ENCODE peak calls at places on chromosomes 2 and 18, in seven cellular contexts. M is OCI-LY7, P is HL-60, J is IMR-90, C is A549, Y is esophagus muscularis mucosa, Q is right lobe of liver. H is an unnamed sample.

GRCh38 chr2:198316852-198317395 is 512.5 kb downstream of the PLCL1 start:
- DNase-seq in M (no peak), P (no peak), J (no peak), C (no peak), Y (no peak), Q (no peak), H (no peak)

GRCh38 chr2:98468621-98469236 is 24.1 kb downstream of the INPP4A start:
- DNase-seq in M (no peak), P (no peak), J (peak; percentile 65), C (no peak), Y (no peak), Q (no peak), H (no peak)

GRCh38 chr2:231940795-231941194 is 14.6 kb upstream of the NPPC start:
- DNase-seq in M (no peak), P (no peak), J (no peak), C (no peak), Y (peak; percentile 81), Q (no peak), H (no peak)

GRCh38 chr2:121287956-121288355 is 3.0 kb upstream of the TFCP2L1 start:
- DNase-seq in M (no peak), P (no peak), J (no peak), C (no peak), Y (no peak), Q (no peak), H (no peak)

GRCh38 chr18:6248017-6248416 is 166.7 kb downstream of the L3MBTL4 start:
- DNase-seq in M (no peak), P (no peak), J (no peak), C (no peak), Y (no peak), Q (no peak), H (no peak)

GRCh38 chr18:38611036-38611964 is 1045.7 kb upstream of the CELF4 start:
- DNase-seq in M (no peak), P (no peak), J (no peak), C (no peak), Y (no peak), Q (no peak), H (no peak)

GRCh38 chr2:219073413-219074129 is 12.8 kb upstream of the IHH start:
- DNase-seq in M (peak; percentile 64), P (peak; percentile 61), J (peak; percentile 72), C (peak; percentile 73), Y (no peak), Q (no peak), H (no peak)

GRCh38 chr18:75464356-75464755 is 36.9 kb upstream of the SMIM21 start:
- DNase-seq in M (no peak), P (no peak), J (no peak), C (no peak), Y (no peak), Q (no peak), H (no peak)

GRCh38 chr2:157386247-157386646 is 57.6 kb downstream of the CYTIP start:
- DNase-seq in M (no peak), P (no peak), J (no peak), C (no peak), Y (no peak), Q (no peak), H (no peak)

GRCh38 chr2:74481961-74482800 is 617 bp downstream of the CCDC142 start:
- DNase-seq in M (peak; percentile 76), P (no peak), J (no peak), C (no peak), Y (no peak), Q (no peak), H (no peak)

GRCh38 chr2:166926657-166927056 is 38.4 kb downstream of the XIRP2 start:
- DNase-seq in M (no peak), P (no peak), J (peak; percentile 78), C (no peak), Y (no peak), Q (no peak), H (no peak)

GRCh38 chr2:207480521-207481034 is 49.2 kb upstream of the CREB1 start:
- DNase-seq in M (no peak), P (no peak), J (no peak), C (no peak), Y (peak; percentile 70), Q (no peak), H (no peak)

GRCh38 chr18:136433-136832 is 21.9 kb upstream of the USP14 start:
- DNase-seq in M (peak; percentile 84), P (no peak), J (no peak), C (peak; percentile 27), Y (no peak), Q (no peak), H (no peak)

GRCh38 chr2:107740300-107740699 is 86.4 kb upstream of the RGPD4 start:
- DNase-seq in M (no peak), P (no peak), J (no peak), C (no peak), Y (no peak), Q (no peak), H (no peak)

GRCh38 chr18:76232010-76232409 is 263.0 kb downstream of the ZNF516 start:
- DNase-seq in M (no peak), P (no peak), J (no peak), C (no peak), Y (no peak), Q (no peak), H (no peak)

GRCh38 chr2:130328710-130329109 is 14.0 kb upstream of the IMP4 start:
- DNase-seq in M (no peak), P (no peak), J (peak; percentile 32), C (no peak), Y (peak; percentile 70), Q (no peak), H (no peak)

GRCh38 chr18:57813245-57813644 is 10.1 kb upstream of the ATP8B1 start:
- DNase-seq in M (no peak), P (no peak), J (peak; percentile 99), C (peak; percentile 70), Y (no peak), Q (no peak), H (no peak)

GRCh38 chr2:178211943-178212342 is 17.6 kb downstream of the OSBPL6 start:
- DNase-seq in M (no peak), P (no peak), J (no peak), C (no peak), Y (peak; percentile 31), Q (no peak), H (no peak)

GRCh38 chr2:53828331-53828730 is 31.4 kb downstream of the GPR75 start:
- DNase-seq in M (no peak), P (no peak), J (no peak), C (no peak), Y (no peak), Q (no peak), H (no peak)

GRCh38 chr2:73238149-73238548 is 4.0 kb downstream of the CCT7 start:
- DNase-seq in M (no peak), P (no peak), J (no peak), C (no peak), Y (no peak), Q (no peak), H (no peak)

GRCh38 chr18:55478301-55478660 is 109.7 kb downstream of the TCF4 start:
- DNase-seq in M (no peak), P (no peak), J (peak; percentile 18), C (no peak), Y (no peak), Q (no peak), H (no peak)

GRCh38 chr2:238252766-238253630 is 13.2 kb upstream of the HES6 start:
- DNase-seq in M (no peak), P (no peak), J (no peak), C (no peak), Y (no peak), Q (no peak), H (no peak)

GRCh38 chr2:187594801-187595200 is 40.6 kb upstream of the TFPI start:
- DNase-seq in M (no peak), P (no peak), J (peak; percentile 44), C (no peak), Y (no peak), Q (no peak), H (no peak)
- TF ChIP-seq CTCF in M (no peak), P (no peak), J (peak; percentile 49), C (peak; percentile 40), Y (no peak), Q (no peak), H (peak; percentile 24)

GRCh38 chr2:182715121-182715895 is 749 bp upstream of the DNAJC10 start:
- DNase-seq in M (peak; percentile 44), P (peak; percentile 40), J (peak; percentile 42), C (peak; percentile 39), Y (no peak), Q (no peak), H (no peak)

GRCh38 chr2:182715896-182716664 is at the start of gene DNAJC10:
- DNase-seq in M (peak; percentile 85), P (peak; percentile 56), J (peak; percentile 93), C (peak; percentile 89), Y (peak; percentile 96), Q (peak; percentile 92), H (peak; percentile 70)

GRCh38 chr2:182716665-182716990 is 571 bp downstream of the DNAJC10 start:
- DNase-seq in M (no peak), P (no peak), J (no peak), C (no peak), Y (no peak), Q (no peak), H (no peak)

GRCh38 chr2:182717451-182718215 is 1.6 kb downstream of the DNAJC10 start:
- DNase-seq in M (peak; percentile 78), P (no peak), J (no peak), C (no peak), Y (no peak), Q (no peak), H (no peak)

GRCh38 chr2:182713611-182714010 is 2.4 kb upstream of the DNAJC10 start:
- DNase-seq in M (peak; percentile 38), P (peak; percentile 14), J (no peak), C (no peak), Y (no peak), Q (no peak), H (no peak)
- TF ChIP-seq CTCF in M (no peak), P (no peak), J (no peak), C (no peak), Y (no peak), Q (no peak), H (no peak)

GRCh38 chr2:96503637-96504243 is 1.4 kb downstream of the NEURL3 start:
- DNase-seq in M (no peak), P (no peak), J (no peak), C (no peak), Y (no peak), Q (no peak), H (no peak)

GRCh38 chr2:96500385-96501066 is 4.6 kb downstream of the NEURL3 start:
- DNase-seq in M (no peak), P (no peak), J (no peak), C (no peak), Y (no peak), Q (no peak), H (no peak)

GRCh38 chr2:96501471-96501874 is 3.7 kb downstream of the NEURL3 start:
- DNase-seq in M (no peak), P (no peak), J (no peak), C (no peak), Y (no peak), Q (no peak), H (no peak)

GRCh38 chr2:96502891-96503636 is 2.1 kb downstream of the NEURL3 start:
- DNase-seq in M (no peak), P (no peak), J (no peak), C (no peak), Y (peak; percentile 84), Q (no peak), H (no peak)

GRCh38 chr2:96501886-96502810 is 3.0 kb downstream of the NEURL3 start:
- DNase-seq in M (no peak), P (no peak), J (no peak), C (no peak), Y (no peak), Q (no peak), H (no peak)
- TF ChIP-seq CTCF in M (no peak), P (no peak), J (no peak), C (no peak), Y (no peak), Q (no peak), H (no peak)

GRCh38 chr2:55268907-55269611 is at the start of gene MTIF2:
- DNase-seq in M (peak; percentile 93), P (peak; percentile 73), J (peak; percentile 91), C (peak; percentile 97), Y (peak; percentile 97), Q (peak; percentile 97), H (peak; percentile 59)
- TF ChIP-seq CTCF in M (peak; percentile 25), P (no peak), J (peak; percentile 11), C (no peak), Y (peak; percentile 26), Q (peak; percentile 29), H (no peak)

H was measured in D721Med.